ENCODE peak calls at places on chromosomes 3 and 15, in five cellular contexts. A is lower leg skin; Z is fibroblast of villous mesenchyme; H is heart right ventricle; O is naive thymus-derived CD4-positive, alpha-beta T cell. N is an unnamed sample.

GRCh38 chr3:112604536-112604935 is 36.4 kb downstream of the CCDC80 start:
- DNase-seq in Z (peak), H (peak), O (no peak), A (no peak), N (no peak)

GRCh38 chr15:81301815-81302399 is 22.0 kb downstream of the STARD5 start:
- DNase-seq in O (no peak), H (peak), A (peak), Z (no peak), N (no peak)

GRCh38 chr15:83282859-83283812 is 1.3 kb downstream of the BNC1 start:
- DNase-seq in O (no peak), A (no peak), H (peak), Z (peak), N (no peak)

GRCh38 chr15:85889956-85890619 is 95.4 kb upstream of the KLHL25 start:
- DNase-seq in A (no peak), Z (no peak), O (no peak), H (no peak), N (no peak)

GRCh38 chr3:18124501-18124900 is 300.6 kb downstream of the SATB1 start:
- DNase-seq in A (no peak), O (no peak), Z (peak), H (no peak), N (peak)

GRCh38 chr15:29364429-29365078 is 94.9 kb upstream of the NSMCE3 start:
- DNase-seq in Z (no peak), A (no peak), O (no peak), H (no peak), N (peak)

GRCh38 chr15:35507932-35508638 is 37.9 kb downstream of the DPH6 start:
- DNase-seq in A (no peak), H (no peak), Z (no peak), O (no peak), N (no peak)

GRCh38 chr3:119695480-119695879 is 7.3 kb upstream of the CFAP91 start:
- DNase-seq in O (no peak), H (no peak), Z (peak), A (no peak), N (no peak)

GRCh38 chr3:41683666-41684350 is 278.1 kb downstream of the ULK4 start:
- DNase-seq in A (no peak), H (no peak), O (no peak), Z (peak), N (peak)

GRCh38 chr3:45943207-45943846 is at the start of gene CXCR6:
- DNase-seq in H (no peak), O (no peak), A (peak), Z (no peak), N (no peak)

GRCh38 chr15:84598250-84598649 is 2.6 kb upstream of the ZSCAN2 start:
- DNase-seq in H (no peak), O (no peak), Z (no peak), A (no peak), N (no peak)
- H3K4me3 ChIP-seq in H (no peak), O (peak), Z (no peak), A (no peak), N (no peak)

GRCh38 chr3:42908675-42909074 is 2.7 kb downstream of the ZNF662 start:
- DNase-seq in A (no peak), H (no peak), Z (no peak), O (no peak), N (no peak)

GRCh38 chr3:42904076-42904475 is 1.9 kb upstream of the ZNF662 start:
- DNase-seq in Z (no peak), H (no peak), A (no peak), O (no peak), N (no peak)

GRCh38 chr3:42906905-42907183 is 902 bp downstream of the ZNF662 start:
- DNase-seq in H (no peak), O (no peak), A (no peak), Z (no peak), N (no peak)

GRCh38 chr3:42905740-42906084 is 230 bp upstream of the ZNF662 start:
- DNase-seq in Z (no peak), A (no peak), H (no peak), O (no peak), N (no peak)

DNA sequence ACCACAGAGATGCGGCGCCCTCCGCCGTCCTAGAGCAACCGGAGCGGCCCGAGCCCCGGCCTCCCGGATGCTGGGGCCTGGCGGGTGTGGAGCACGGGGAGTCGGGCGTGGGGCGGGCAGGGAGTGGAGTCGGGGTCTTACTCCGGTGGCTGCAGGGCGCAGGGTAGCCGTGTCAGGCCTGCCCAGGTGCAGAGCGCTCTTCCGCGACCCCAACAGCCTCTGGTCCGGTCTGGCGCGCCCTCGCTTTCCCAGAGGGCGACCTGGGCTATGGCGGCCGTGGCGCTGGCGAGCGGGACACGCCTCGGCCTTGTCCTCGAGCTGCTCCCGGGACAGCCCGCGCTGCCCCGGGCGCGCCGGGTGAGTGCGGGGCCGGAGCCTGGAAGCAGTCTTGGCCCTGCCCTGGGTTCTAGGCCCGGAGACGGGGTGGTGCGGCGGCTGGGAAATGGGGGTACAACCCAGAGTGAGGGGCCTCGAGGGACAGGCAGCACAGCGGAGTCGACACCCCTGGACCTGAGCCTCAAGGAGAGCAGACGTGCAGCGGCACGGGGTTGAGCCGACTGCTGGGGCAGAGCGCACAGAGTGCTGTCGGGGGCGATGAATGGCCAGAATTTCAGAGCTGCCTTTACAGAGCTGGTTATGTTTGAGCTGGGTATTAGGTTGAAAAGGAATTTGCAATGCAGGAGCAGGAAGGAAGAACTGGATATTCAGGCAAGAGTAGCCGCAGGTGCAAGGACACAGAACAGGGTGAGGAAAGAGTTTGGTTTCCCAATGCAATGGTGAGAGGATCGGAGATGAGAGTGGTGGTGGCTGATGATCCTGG is at the start of gene ZNF662:
- DNase-seq in H (peak), A (peak), O (peak), Z (no peak), N (no peak)
- H3K4me3 ChIP-seq in H (peak), A (peak), O (peak), Z (peak), N (peak)

DNA sequence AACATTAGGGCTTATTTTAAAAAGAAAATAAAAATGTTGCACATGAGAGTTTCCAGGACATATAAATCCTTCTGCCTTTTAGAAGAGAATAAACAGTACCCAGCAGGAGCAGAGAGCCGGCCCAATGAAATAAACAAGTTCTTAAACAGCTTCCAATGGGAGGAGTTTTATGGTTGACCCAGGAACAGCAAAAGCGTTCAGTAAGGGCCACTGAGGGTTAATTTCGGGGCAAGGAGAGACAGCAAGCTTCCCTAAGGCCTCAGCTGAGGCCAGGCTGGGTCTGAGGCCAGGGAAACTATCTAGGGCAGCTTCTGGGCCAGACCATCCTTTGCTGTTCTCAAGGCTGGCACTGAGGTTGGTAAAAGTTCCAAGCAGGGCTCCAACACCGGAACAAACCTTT is 3.4 kb downstream of the PDZRN3 start:
- DNase-seq in Z (peak), O (no peak), H (no peak), A (no peak), N (no peak)
- H3K4me3 ChIP-seq in Z (peak), O (no peak), H (peak), A (no peak), N (no peak)

DNA sequence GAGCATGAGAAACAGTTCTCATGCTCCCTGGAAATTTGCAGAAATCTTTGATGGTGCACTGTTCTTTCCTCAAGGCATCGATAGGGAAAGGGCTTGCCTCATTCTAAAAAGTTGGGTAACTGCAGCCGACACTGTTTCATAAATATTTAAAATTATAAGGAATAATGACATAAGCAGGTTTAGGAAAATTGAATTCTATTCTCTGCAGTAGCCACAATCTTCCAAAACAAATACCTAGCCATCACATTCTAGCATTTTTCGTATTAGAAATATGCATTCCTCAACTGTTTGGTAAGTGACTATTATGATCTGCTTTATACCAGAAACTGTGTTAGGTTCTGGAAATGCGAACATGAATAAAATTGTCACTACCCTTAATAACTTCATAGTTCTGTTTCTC is 499.5 kb upstream of the KCNMB2 start:
- DNase-seq in Z (peak), H (no peak), O (no peak), A (no peak), N (no peak)
- H3K4me3 ChIP-seq in Z (no peak), H (no peak), O (no peak), A (no peak), N (no peak)

GRCh38 chr3:100159564-100160153 is 45.4 kb upstream of the FILIP1L start:
- DNase-seq in O (no peak), A (no peak), Z (peak), H (no peak), N (no peak)

GRCh38 chr3:100155105-100155504 is 40.8 kb upstream of the FILIP1L start:
- DNase-seq in H (no peak), A (no peak), O (no peak), Z (peak), N (no peak)

GRCh38 chr3:100158877-100159563 is 44.7 kb upstream of the FILIP1L start:
- DNase-seq in H (peak), Z (peak), O (no peak), A (no peak), N (no peak)

GRCh38 chr3:100155590-100155989 is 41.3 kb upstream of the FILIP1L start:
- DNase-seq in A (no peak), O (no peak), Z (no peak), H (no peak), N (no peak)

GRCh38 chr3:100157617-100158016 is 43.3 kb upstream of the FILIP1L start:
- DNase-seq in Z (no peak), O (no peak), A (no peak), H (no peak), N (no peak)
- H3K4me3 ChIP-seq in Z (no peak), O (no peak), A (no peak), H (no peak), N (no peak)

GRCh38 chr15:60589253-60589652 is 110.3 kb upstream of the ICE2 start:
- DNase-seq in Z (no peak), H (no peak), A (no peak), O (no peak), N (no peak)
- H3K4me3 ChIP-seq in Z (no peak), H (no peak), A (no peak), O (peak), N (no peak)

GRCh38 chr15:22240403-22240802 is 160.1 kb downstream of the OR4M2 start:
- DNase-seq in Z (no peak), H (no peak), A (no peak), O (no peak), N (no peak)
- H3K4me3 ChIP-seq in Z (no peak), H (no peak), A (no peak), O (no peak), N (no peak)

GRCh38 chr15:25849431-25849921 is 13.7 kb downstream of the ATP10A start:
- DNase-seq in H (peak), O (no peak), Z (peak), A (no peak), N (peak)
- H3K4me3 ChIP-seq in H (peak), O (peak), Z (no peak), A (no peak), N (no peak)